ENCODE peak calls at places on chromosomes 16 and 17, in five cellular contexts. K is IMR-90, B is heart left ventricle, H is transverse colon, D is prostate gland. A is an unnamed sample.

GRCh38 chr17:2213291-2213960 is 90.2 kb downstream of the SMG6 start:
- DNase-seq in H (no peak), K (peak; percentile 71), D (no peak), B (no peak), A (no peak)

GRCh38 chr16:31451681-31452351 is 7.5 kb upstream of the ARMC5 start:
- DNase-seq in K (peak; percentile 80), H (no peak), D (peak; percentile 65), B (peak; percentile 78), A (peak; percentile 69)

GRCh38 chr17:39244600-39245570 is 19.1 kb upstream of the STAC2 start:
- DNase-seq in B (peak; percentile 82), D (peak; percentile 86), K (peak; percentile 76), H (peak; percentile 90), A (peak; percentile 89)

GRCh38 chr16:5730783-5731182 is 633.2 kb upstream of the EEF2KMT start:
- DNase-seq in B (no peak), D (no peak), K (no peak), H (no peak), A (no peak)

GRCh38 chr17:72446525-72447250 is 325.9 kb downstream of the SOX9 start:
- DNase-seq in D (no peak), B (no peak), K (peak; percentile 83), H (peak; percentile 84), A (no peak)

GRCh38 chr16:87832759-87833502 is 36.4 kb downstream of the SLC7A5 start:
- DNase-seq in K (no peak), D (no peak), B (no peak), H (no peak), A (no peak)

GRCh38 chr16:456891-457483 is 31.5 kb downstream of the RAB11FIP3 start:
- DNase-seq in B (no peak), D (peak; percentile 46), H (no peak), K (peak; percentile 56), A (peak; percentile 41)

GRCh38 chr16:19284207-19284606 is 1.3 kb upstream of the CLEC19A start:
- DNase-seq in B (no peak), H (no peak), D (peak; percentile 92), K (no peak), A (peak; percentile 83)

GRCh38 chr17:57948169-57948554 is 7.0 kb downstream of the CUEDC1 start:
- DNase-seq in K (no peak), D (no peak), B (no peak), H (no peak), A (no peak)

GRCh38 chr17:77748436-77748835 is 210.1 kb upstream of the TNRC6C start:
- DNase-seq in H (no peak), K (no peak), D (no peak), B (no peak), A (no peak)

GRCh38 chr16:30541502-30542329 is 7.1 kb upstream of the ZNF747 start:
- DNase-seq in D (no peak), H (peak; percentile 69), K (peak; percentile 82), B (no peak), A (peak; percentile 28)

GRCh38 chr16:9845661-9846361 is 336.4 kb downstream of the GRIN2A start:
- DNase-seq in B (no peak), H (no peak), D (no peak), K (no peak), A (no peak)

GRCh38 chr17:79650283-79650682 is 39.4 kb upstream of the RBFOX3 start:
- DNase-seq in B (no peak), K (no peak), D (peak; percentile 1), H (no peak), A (no peak)

GRCh38 chr17:52157161-52157560 is 1.4 kb downstream of the CA10 start:
- DNase-seq in D (no peak), B (no peak), H (no peak), K (no peak), A (no peak)

GRCh38 chr16:23464196-23464595 is 11.2 kb upstream of the COG7 start:
- DNase-seq in H (no peak), D (no peak), B (no peak), K (no peak), A (no peak)

GRCh38 chr16:61834082-61834481 is 202.2 kb downstream of the CDH8 start:
- DNase-seq in K (no peak), D (no peak), H (no peak), B (no peak), A (no peak)

GRCh38 chr16:30372725-30373124 is 1.9 kb upstream of the MYL11 start:
- DNase-seq in K (no peak), D (no peak), B (no peak), H (no peak), A (no peak)

DNA sequence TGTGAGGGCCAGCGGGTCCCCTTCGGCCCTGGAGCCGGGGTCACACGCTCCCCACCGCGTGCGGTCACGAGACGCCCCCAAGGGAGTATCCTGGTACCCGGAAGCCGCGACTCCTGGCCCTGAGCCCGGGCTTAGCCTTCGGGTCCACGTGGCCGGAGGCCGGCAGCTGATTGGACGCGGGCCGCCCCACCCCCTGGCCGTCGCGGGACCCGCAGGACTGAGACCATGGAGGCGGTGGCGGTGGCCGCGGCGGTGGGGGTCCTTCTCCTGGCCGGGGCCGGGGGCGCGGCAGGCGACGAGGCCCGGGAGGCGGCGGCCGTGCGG is at the start of gene NAGLU:
- DNase-seq in B (peak; percentile 99), D (peak; percentile 94), K (peak; percentile 79), H (peak; percentile 97), A (peak; percentile 98)
- TF ChIP-seq POLR2A in B (no peak), D (peak; percentile 58), K (peak; percentile 27), H (peak; percentile 57), A (peak; percentile 58)

GRCh38 chr16:57683599-57684545 is 10.7 kb upstream of the DRC7 start:
- DNase-seq in K (no peak), B (no peak), D (no peak), H (no peak), A (no peak)
- H3K36me3 ChIP-seq in K (no peaks in the 10 kb centered on the region), B (no peaks in the 10 kb centered on the region), D (no peaks in the 10 kb centered on the region), H (no peaks in the 10 kb centered on the region), A (no peaks in the 10 kb centered on the region)

DNA sequence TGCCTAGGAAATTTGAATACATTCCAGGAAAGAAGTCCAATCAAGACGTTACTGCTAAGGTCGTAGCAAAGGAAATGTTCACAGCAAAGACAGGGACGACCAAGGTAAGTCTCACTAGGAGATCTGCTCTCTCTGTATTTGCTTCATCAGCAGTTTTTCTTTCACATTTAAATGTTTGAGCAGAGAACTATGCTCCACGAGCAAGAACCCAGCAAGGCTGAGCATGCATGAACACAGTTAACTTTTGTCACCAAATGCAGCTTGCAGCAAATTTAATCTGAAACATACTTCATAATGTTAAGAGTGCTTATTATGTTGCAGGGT is 63.2 kb upstream of the HLF start:
- DNase-seq in K (no peak), B (no peak), D (no peak), H (no peak), A (no peak)
- TF ChIP-seq POLR2A in K (no peak), B (no peak), D (no peak), H (no peak), A (no peak)

GRCh38 chr16:86640265-86640843 is 62.0 kb downstream of the FOXL1 start:
- DNase-seq in K (no peak), H (no peak), B (peak; percentile 60), D (no peak), A (no peak)

GRCh38 chr16:86638642-86639041 is 60.3 kb downstream of the FOXL1 start:
- DNase-seq in D (no peak), B (no peak), K (no peak), H (no peak), A (no peak)

GRCh38 chr16:86637744-86638143 is 59.4 kb downstream of the FOXL1 start:
- DNase-seq in D (no peak), K (no peak), H (no peak), B (no peak), A (no peak)

GRCh38 chr16:86642084-86642483 is 63.7 kb downstream of the FOXL1 start:
- DNase-seq in D (no peak), B (no peak), K (no peak), H (no peak), A (no peak)

GRCh38 chr16:86639354-86639753 is 61.0 kb downstream of the FOXL1 start:
- DNase-seq in D (no peak), K (no peak), H (no peak), B (peak; percentile 64), A (no peak)
- H3K36me3 ChIP-seq in D (no peaks in the 10 kb centered on the region), K (no peaks in the 10 kb centered on the region), H (no peaks in the 10 kb centered on the region), B (no peaks in the 10 kb centered on the region), A (no peaks in the 10 kb centered on the region)

GRCh38 chr17:4739122-4740024 is at the start of the genes CXCL16 and ZMYND15:
- DNase-seq in H (peak; percentile 83), D (peak; percentile 51), B (peak; percentile 64), K (no peak), A (peak; percentile 50)
- TF ChIP-seq POLR2A in H (peak; percentile 53), D (peak; percentile 74), B (no peak), K (no peak), A (peak; percentile 48)

GRCh38 chr17:80901319-80901718 is 90.3 kb upstream of the CHMP6 start:
- DNase-seq in K (peak; percentile 7), H (no peak), B (no peak), D (no peak), A (no peak)

GRCh38 chr17:80902197-80903019 is 89.2 kb upstream of the CHMP6 start:
- DNase-seq in D (no peak), B (no peak), H (no peak), K (no peak), A (no peak)

GRCh38 chr17:80905586-80906230 is 85.9 kb upstream of the CHMP6 start:
- DNase-seq in K (no peak), D (no peak), H (no peak), B (peak; percentile 5), A (no peak)

GRCh38 chr17:80904036-80904435 is 87.6 kb upstream of the CHMP6 start:
- DNase-seq in H (no peak), K (no peak), D (no peak), B (peak; percentile 9), A (no peak)

DNA sequence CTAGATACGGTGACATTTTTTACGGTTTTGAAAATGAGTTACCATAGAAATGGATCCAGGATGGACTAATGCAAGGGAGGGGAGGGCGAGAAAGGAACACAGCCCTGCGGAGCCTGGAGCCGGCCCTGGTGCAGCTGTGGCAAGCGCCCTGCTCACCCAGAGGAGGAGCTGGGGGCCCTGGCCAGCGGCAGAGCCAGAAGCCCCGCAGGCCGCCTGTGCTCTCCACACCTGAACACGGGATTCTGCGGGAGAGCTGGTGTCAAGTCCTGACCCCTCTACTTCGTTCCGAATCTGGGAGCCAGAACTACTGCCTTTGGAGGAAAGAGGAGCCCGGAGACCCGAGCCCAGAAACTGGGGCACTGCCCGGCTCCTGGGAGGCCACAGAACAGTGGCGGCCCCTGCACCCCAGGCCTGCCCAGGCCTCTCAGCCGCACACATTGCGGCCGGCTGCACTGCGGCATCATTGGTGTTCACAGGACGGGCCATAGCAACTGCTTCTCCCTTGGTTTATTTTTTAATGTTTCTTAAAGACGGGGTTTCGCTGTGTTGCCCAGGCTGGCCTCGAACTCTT is 88.5 kb upstream of the CHMP6 start:
- DNase-seq in D (no peak), B (no peak), H (no peak), K (no peak), A (no peak)
- H3K36me3 ChIP-seq in D (no peaks in the 10 kb centered on the region), B (no peaks in the 10 kb centered on the region), H (no peaks in the 10 kb centered on the region), K (peaks cover 23% of the 10 kb centered on the region), A (no peaks in the 10 kb centered on the region)